ENCODE peak calls at places on chromosomes 7 and 10, in four cellular contexts. S is Panc1, A is AG04450, M is foreskin fibroblast. W is an unnamed sample.

GRCh38 chr10:132484922-132485321 is 52.7 kb upstream of the INPP5A start:
- DNase-seq in A (no peak), M (no peak), S (no peak), W (no peak)

GRCh38 chr7:132311747-132312146 is 264.5 kb downstream of the PLXNA4 start:
- DNase-seq in A (no peak), M (no peak), S (no peak), W (no peak)

GRCh38 chr7:158815471-158816128 is 13.7 kb downstream of the ESYT2 start:
- DNase-seq in A (no peak), S (no peak), M (no peak), W (no peak)

GRCh38 chr10:92267343-92267742 is 23.5 kb downstream of the CPEB3 start:
- DNase-seq in A (no peak), S (no peak), M (no peak), W (no peak)

GRCh38 chr7:103075337-103075918 is 488 bp downstream of the ARMC10 start:
- DNase-seq in M (peak), S (no peak), A (peak), W (peak)

GRCh38 chr10:61411651-61412050 is 41.5 kb downstream of the TMEM26 start:
- DNase-seq in M (no peak), A (no peak), S (no peak), W (no peak)

GRCh38 chr10:87700031-87700796 is 40.5 kb downstream of the PAPSS2 start:
- DNase-seq in M (peak), A (no peak), S (no peak), W (peak)

GRCh38 chr10:47370878-47371277 is 13.2 kb downstream of the ZNF488 start:
- DNase-seq in M (no peak), S (no peak), A (no peak), W (no peak)

GRCh38 chr10:110174201-110174600 is 33.2 kb upstream of the MXI1 start:
- DNase-seq in S (no peak), A (no peak), M (no peak), W (no peak)

GRCh38 chr7:158110661-158111555 is 476.7 kb downstream of the PTPRN2 start:
- DNase-seq in A (no peak), S (no peak), M (no peak), W (no peak)

GRCh38 chr7:154503962-154504550 is 451.9 kb downstream of the DPP6 start:
- DNase-seq in A (no peak), S (peak), M (peak), W (peak)
- TF ChIP-seq CTCF in A (peak), S (peak), M (peak), W (peak)

GRCh38 chr10:178723-179122 is 43.5 kb downstream of the ZMYND11 start:
- DNase-seq in A (no peak), M (no peak), S (no peak), W (no peak)

GRCh38 chr10:173741-174140 is 38.5 kb downstream of the ZMYND11 start:
- DNase-seq in S (no peak), M (no peak), A (no peak), W (no peak)

GRCh38 chr10:182441-183201 is 47.4 kb downstream of the ZMYND11 start:
- DNase-seq in M (peak), S (no peak), A (peak), W (peak)

GRCh38 chr10:176677-177076 is 41.4 kb downstream of the ZMYND11 start:
- DNase-seq in A (no peak), S (no peak), M (no peak), W (no peak)

GRCh38 chr10:178208-178607 is 43.0 kb downstream of the ZMYND11 start:
- DNase-seq in M (peak), A (no peak), S (peak), W (peak)
- TF ChIP-seq CTCF in M (no peak), A (peak), S (peak), W (peak)

GRCh38 chr10:48523212-48523819 is 81.6 kb downstream of the ARHGAP22 start:
- DNase-seq in M (peak), S (no peak), A (peak), W (peak)
- TF ChIP-seq CTCF in M (no peak), S (no peak), A (no peak), W (no peak)

GRCh38 chr7:47937711-47938573 is 10.3 kb downstream of the PKD1L1 start:
- DNase-seq in M (no peak), S (no peak), A (no peak), W (no peak)

GRCh38 chr7:47936323-47936722 is 11.9 kb downstream of the PKD1L1 start:
- DNase-seq in M (no peak), S (no peak), A (no peak), W (no peak)

GRCh38 chr7:47935336-47935735 is 12.9 kb downstream of the PKD1L1 start:
- DNase-seq in M (no peak), S (no peak), A (no peak), W (no peak)

GRCh38 chr7:47938574-47939165 is 9.6 kb downstream of the PKD1L1 start:
- DNase-seq in M (no peak), S (peak), A (no peak), W (no peak)

DNA sequence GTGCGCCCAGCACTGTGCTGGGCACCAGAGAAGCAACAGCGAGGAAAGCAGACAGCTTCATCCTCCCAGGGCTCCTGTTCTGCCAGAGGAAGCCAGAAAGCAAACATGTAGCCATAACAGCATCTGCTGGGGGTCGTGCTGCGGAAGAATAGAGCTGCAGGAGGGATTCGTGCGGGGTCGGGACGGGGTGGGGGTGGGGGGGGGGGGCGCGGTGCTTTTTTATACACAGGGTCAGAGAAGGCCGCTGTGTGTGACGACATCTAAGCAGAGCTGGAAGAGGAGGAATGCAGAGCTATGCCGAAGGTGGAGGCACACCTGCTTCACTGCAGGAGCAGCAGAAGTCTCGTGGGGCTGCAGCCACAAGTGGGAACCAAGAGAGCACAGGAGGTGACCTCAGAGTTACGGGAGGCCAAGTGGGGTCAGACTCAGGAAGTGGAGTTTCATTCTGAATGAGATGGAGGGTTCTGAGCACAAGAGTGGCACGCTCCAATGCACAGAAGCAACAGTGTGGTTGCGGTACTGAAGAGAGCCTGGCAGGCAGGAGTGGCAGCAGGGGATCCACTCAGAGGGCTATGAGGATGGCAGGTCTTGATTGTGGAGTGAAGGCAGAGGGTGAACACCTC is 11.1 kb downstream of the PKD1L1 start:
- DNase-seq in S (no peak), M (no peak), A (no peak), W (no peak)
- TF ChIP-seq CTCF in S (no peak), M (no peak), A (no peak), W (no peak)

GRCh38 chr10:104638861-104639594 is 2.1 kb upstream of the SORCS3 start:
- DNase-seq in S (no peak), A (no peak), M (peak), W (no peak)

GRCh38 chr10:104642001-104642270 is 846 bp downstream of the SORCS3 start:
- DNase-seq in M (peak), S (no peak), A (no peak), W (no peak)

GRCh38 chr10:104641150-104642000 is at the start of gene SORCS3:
- DNase-seq in M (peak), S (no peak), A (no peak), W (no peak)

GRCh38 chr10:104639595-104640338 is 1.3 kb upstream of the SORCS3 start:
- DNase-seq in M (peak), A (no peak), S (no peak), W (no peak)

DNA sequence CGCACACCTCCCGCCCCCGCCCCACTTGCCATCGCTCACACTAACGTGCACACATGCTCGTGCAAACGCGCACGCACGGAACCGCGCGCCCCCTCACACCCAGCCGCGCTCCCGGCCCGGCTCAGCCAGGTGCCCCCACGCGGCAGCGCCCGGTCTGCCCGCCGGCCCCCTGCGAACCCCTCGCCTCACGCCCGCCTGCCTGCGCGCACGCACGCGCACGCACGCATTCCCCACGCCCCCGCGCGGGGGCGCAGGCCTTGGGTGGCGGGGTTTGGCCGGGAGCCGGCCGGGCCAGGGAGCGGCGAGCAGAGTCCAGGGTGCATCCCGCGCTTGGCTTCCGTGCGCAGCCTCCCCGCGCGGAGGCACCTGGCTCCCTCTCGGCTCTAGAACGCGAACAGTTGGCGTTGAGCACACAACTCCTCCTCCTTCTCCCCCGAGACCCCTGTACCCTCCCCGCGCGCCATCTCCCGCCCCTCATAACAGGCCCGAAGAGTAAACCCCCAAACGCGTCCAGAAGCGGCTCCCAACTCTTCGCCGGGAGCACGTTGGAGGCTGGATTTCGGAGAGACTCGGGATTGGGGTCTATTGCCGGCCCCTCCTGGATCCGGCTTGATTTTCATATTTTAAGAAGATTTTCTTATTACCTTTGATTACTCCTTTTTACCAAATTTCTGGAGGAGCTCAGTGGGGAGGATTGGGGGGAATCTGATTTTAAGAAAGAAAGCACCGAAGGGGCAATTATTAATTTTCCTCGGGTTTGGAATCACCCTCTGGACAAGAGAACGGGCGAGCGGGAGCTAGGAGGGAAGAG is 546 bp upstream of the SORCS3 start:
- DNase-seq in M (peak), S (no peak), A (no peak), W (no peak)
- TF ChIP-seq CTCF in M (no peak), S (no peak), A (no peak), W (no peak)

DNA sequence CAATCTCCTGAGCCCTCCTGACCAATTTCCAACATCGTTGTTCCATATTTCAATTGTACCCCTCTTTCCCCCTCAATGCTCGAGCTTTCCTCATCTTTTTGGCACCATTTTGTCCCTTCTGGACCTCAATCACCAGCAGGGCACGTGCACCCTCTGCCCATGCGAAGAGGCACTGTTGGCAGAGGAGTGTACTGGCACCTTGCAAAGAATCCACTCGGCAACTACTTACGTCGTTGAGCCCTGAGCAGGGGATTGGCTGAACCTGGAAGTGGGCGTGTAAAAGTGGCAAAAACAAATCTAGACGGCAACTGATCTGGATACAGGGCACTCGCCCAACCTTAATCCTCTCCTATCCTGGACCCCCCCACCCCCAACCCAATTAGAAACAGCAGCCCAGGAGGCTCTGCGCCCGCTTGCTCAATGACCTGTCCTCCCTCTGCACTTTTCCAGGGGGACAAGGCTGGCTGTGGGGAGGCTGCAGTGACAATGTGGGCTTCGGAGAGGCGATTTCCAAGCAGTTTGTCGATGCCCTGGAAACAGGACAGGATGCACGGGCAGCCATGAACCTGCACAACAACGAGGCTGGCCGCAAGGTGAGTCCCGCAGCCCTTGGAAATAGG is 18.8 kb downstream of the WNT8B start:
- DNase-seq in S (peak), A (peak), M (peak), W (peak)
- TF ChIP-seq CTCF in S (no peak), A (no peak), M (no peak), W (no peak)

DNA sequence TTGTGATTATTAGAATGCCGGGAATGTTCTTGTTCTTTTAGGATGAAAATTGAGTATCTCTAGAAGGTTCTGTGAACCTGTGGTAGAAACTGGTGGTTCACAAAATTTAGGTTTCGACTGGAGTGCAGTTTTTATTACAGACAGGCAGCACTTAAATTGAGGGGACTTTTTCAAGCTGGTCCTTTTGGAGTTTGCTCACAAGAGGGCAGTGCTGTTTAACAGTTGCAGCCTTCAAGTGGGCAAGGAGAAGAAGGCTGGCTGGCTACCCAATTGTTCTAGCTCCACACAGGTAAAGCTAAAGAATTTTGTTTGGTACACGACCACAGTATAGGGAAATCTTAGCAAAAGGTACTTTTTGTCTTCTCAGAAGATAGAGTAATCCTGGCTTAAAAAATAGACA is 233.6 kb downstream of the SNX13 start:
- DNase-seq in S (peak), M (peak), A (peak), W (peak)
- TF ChIP-seq CTCF in S (peak), M (peak), A (peak), W (peak)

GRCh38 chr7:85890244-85890811 is 703.5 kb upstream of the SEMA3D start:
- DNase-seq in A (no peak), M (peak), S (peak), W (peak)
- TF ChIP-seq CTCF in A (peak), M (peak), S (peak), W (peak)

DNA sequence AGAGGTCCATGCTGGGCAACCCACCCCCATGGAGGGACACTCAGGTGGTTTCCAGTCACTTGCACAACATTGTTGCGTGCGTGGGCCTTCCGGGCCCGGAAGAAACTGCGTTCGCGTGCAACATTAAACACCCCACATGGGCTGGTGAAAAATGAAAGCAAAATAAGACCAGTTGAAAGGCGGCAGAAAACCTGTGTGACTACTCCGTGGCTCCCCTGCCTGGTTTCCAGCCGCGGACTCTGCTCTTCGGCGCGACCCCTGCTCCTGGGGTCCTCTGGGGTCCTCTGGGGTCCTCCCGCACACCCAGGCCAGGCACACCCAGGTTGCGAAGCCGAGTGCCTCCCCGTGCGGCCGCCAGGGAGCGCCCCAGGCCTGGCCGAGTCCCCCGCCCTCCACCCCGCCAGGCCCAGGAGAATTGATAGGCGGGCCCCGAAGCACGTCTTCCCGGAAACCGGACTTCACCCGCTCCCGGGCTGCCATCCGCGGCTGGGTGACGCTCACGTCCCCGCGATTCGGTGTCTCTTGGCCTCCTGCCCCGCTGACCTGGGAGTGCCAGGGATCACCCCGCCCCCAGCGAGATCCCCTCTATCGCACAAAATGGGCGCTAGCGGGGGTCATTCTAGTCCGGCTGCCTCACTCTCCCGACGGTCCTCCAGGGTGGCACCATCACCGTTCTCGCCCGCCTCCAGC is 1.9 kb upstream of the SH2D4B start:
- DNase-seq in S (no peak), A (no peak), M (peak), W (peak)
- TF ChIP-seq CTCF in S (peak), A (peak), M (peak), W (peak)

W was measured in HFFc6.